ENCODE peak calls at places on chromosomes 7 and 10, in nine cellular contexts. L, V, R, T, X, I, C, M and G are unnamed samples.

GRCh38 chr7:45217358-45217757 is 59.8 kb downstream of the RAMP3 start:
- DNase-seq in L (no peak), V (peak), R (no peak), T (no peak), X (no peak), I (no peak), C (no peak), M (no peak), G (peak)

GRCh38 chr10:68192113-68192512 is 39.8 kb downstream of the ATOH7 start:
- DNase-seq in L (no peak), V (no peak), R (no peak), T (no peak), X (no peak), I (no peak), C (no peak), M (no peak), G (peak)

GRCh38 chr7:26326211-26326610 is 34.5 kb downstream of the SNX10 start:
- DNase-seq in L (no peak), V (no peak), R (no peak), T (no peak), X (no peak), I (no peak), C (no peak), M (no peak), G (no peak)

GRCh38 chr7:39926111-39926510 is 23.9 kb upstream of the CDK13 start:
- DNase-seq in L (no peak), V (no peak), R (no peak), T (no peak), X (no peak), I (no peak), C (no peak), M (no peak), G (no peak)

GRCh38 chr7:100679129-100679926 is 5.8 kb downstream of the GNB2 start:
- DNase-seq in L (no peak), V (peak), R (no peak), T (no peak), X (no peak), I (no peak), C (no peak), M (no peak), G (no peak)

GRCh38 chr7:1590476-1590875 is 20.6 kb upstream of the PSMG3 start:
- DNase-seq in L (no peak), V (no peak), R (no peak), T (no peak), X (no peak), I (peak), C (no peak), M (no peak), G (no peak)

GRCh38 chr10:87659571-87660483 is at the start of gene PAPSS2:
- DNase-seq in L (no peak), V (peak), R (no peak), T (peak), X (peak), I (peak), C (peak), M (peak), G (peak)

GRCh38 chr7:43463401-43463980 is 119.4 kb upstream of the STK17A start:
- DNase-seq in L (no peak), V (no peak), R (no peak), T (no peak), X (no peak), I (no peak), C (no peak), M (no peak), G (peak)

GRCh38 chr7:94092980-94093379 is 88.8 kb upstream of the BET1 start:
- DNase-seq in L (no peak), V (no peak), R (no peak), T (no peak), X (no peak), I (no peak), C (no peak), M (no peak), G (no peak)

GRCh38 chr10:103645141-103646054 is 151.9 kb downstream of the NEURL1 start:
- DNase-seq in L (no peak), V (peak), R (peak), T (no peak), X (peak), I (peak), C (no peak), M (peak), G (peak)

GRCh38 chr7:5425507-5426225 is 2.0 kb upstream of the TNRC18 start:
- DNase-seq in L (no peak), V (peak), R (peak), T (peak), X (peak), I (peak), C (no peak), M (peak), G (peak)

GRCh38 chr7:77798394-77799077 is at the start of the genes PHTF2 and TMEM60:
- DNase-seq in L (peak), V (peak), R (peak), T (peak), X (peak), I (peak), C (peak), M (peak), G (peak)

GRCh38 chr7:71682841-71683341 is 550.9 kb downstream of the GALNT17 start:
- DNase-seq in L (no peak), V (peak), R (no peak), T (no peak), X (no peak), I (no peak), C (no peak), M (no peak), G (no peak)

GRCh38 chr7:141071260-141071854 is 2.5 kb upstream of the TMEM178B start:
- DNase-seq in L (no peak), V (peak), R (no peak), T (no peak), X (peak), I (peak), C (no peak), M (no peak), G (no peak)

GRCh38 chr7:17447728-17448478 is 149.5 kb downstream of the AHR start:
- DNase-seq in L (no peak), V (no peak), R (no peak), T (no peak), X (no peak), I (no peak), C (no peak), M (no peak), G (no peak)

GRCh38 chr7:20200361-20200760 is 16.8 kb downstream of the MACC1 start:
- DNase-seq in L (no peak), V (no peak), R (no peak), T (no peak), X (no peak), I (no peak), C (no peak), M (no peak), G (no peak)

GRCh38 chr7:104011829-104012228 is 22.4 kb upstream of the RELN start:
- DNase-seq in L (no peak), V (no peak), R (no peak), T (no peak), X (no peak), I (no peak), C (no peak), M (no peak), G (no peak)

GRCh38 chr7:37732253-37732652 is 48.7 kb downstream of the GPR141 start:
- DNase-seq in L (no peak), V (peak), R (no peak), T (peak), X (no peak), I (peak), C (peak), M (peak), G (peak)

GRCh38 chr10:70146489-70147488 is at the start of gene TYSND1:
- DNase-seq in L (peak), V (peak), R (peak), T (peak), X (peak), I (peak), C (peak), M (peak), G (peak)

GRCh38 chr7:1403844-1404404 is 55.3 kb downstream of the MICALL2 start:
- DNase-seq in L (no peak), V (peak), R (no peak), T (no peak), X (no peak), I (no peak), C (no peak), M (no peak), G (peak)

GRCh38 chr10:79050896-79051555 is 17.7 kb upstream of the ZMIZ1 start:
- DNase-seq in L (no peak), V (no peak), R (no peak), T (peak), X (peak), I (no peak), C (no peak), M (peak), G (no peak)

GRCh38 chr7:120858299-120858636 is 324 bp upstream of the TSPAN12 start:
- DNase-seq in L (no peak), V (no peak), R (no peak), T (no peak), X (no peak), I (no peak), C (no peak), M (no peak), G (no peak)

GRCh38 chr10:78248651-78249464 is 215.2 kb downstream of the RPS24 start:
- DNase-seq in L (no peak), V (peak), R (peak), T (peak), X (peak), I (peak), C (no peak), M (peak), G (peak)

GRCh38 chr10:110642980-110643655 is 1.0 kb upstream of the RBM20 start:
- DNase-seq in L (no peak), V (peak), R (no peak), T (no peak), X (no peak), I (peak), C (no peak), M (no peak), G (no peak)
- H3K4me3 ChIP-seq in L (peak), V (peak), R (peak), T (peak), X (peak), I (peak), C (peak), M (peak), G (peak)

GRCh38 chr10:4038000-4038399 is 253.0 kb upstream of the KLF6 start:
- DNase-seq in L (no peak), V (no peak), R (no peak), T (no peak), X (no peak), I (no peak), C (no peak), M (no peak), G (no peak)

GRCh38 chr10:4033341-4033896 is 248.4 kb upstream of the KLF6 start:
- DNase-seq in L (no peak), V (no peak), R (no peak), T (no peak), X (no peak), I (no peak), C (peak), M (no peak), G (peak)

DNA sequence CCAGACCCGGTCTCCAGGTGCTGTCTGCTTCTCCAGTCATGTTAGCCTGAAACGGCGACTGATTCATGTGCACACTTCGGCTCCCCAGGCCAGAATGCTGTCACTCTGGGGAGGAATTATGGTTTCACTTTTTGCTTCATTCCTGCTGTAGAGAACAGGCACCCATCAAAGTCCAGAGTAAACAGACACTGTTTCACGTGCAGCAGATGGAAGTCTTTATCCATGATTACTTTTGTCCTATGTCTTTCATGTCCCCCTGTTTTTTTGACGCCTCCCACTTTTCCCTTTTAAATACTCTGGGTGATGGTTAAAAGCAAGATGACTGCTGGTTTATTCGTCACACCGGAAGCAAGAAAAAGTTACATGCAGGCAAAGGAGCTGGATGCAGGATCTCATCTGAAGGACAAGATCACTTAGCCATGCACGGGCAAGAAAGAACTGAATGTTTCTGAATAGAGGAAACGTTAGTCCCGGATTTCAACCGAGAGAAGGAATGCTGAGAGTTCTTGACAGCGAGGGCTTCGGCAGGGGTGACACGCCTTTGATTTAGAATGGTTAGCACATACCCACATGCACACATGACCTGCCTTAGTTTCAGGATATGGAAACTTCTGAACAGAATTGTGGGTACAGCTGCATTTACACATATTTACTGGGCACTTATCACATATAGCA is 250.0 kb upstream of the KLF6 start:
- DNase-seq in L (no peak), V (peak), R (no peak), T (no peak), X (no peak), I (no peak), C (no peak), M (no peak), G (no peak)
- H3K4me3 ChIP-seq in L (peak), V (no peak), R (no peak), T (no peak), X (no peak), I (peak), C (no peak), M (peak), G (peak)

GRCh38 chr10:129972145-129972965 is 8.3 kb upstream of the EBF3 start:
- DNase-seq in L (no peak), V (peak), R (no peak), T (no peak), X (no peak), I (peak), C (no peak), M (peak), G (no peak)
- H3K4me3 ChIP-seq in L (no peak), V (no peak), R (peak), T (no peak), X (no peak), I (peak), C (no peak), M (no peak), G (peak)

DNA sequence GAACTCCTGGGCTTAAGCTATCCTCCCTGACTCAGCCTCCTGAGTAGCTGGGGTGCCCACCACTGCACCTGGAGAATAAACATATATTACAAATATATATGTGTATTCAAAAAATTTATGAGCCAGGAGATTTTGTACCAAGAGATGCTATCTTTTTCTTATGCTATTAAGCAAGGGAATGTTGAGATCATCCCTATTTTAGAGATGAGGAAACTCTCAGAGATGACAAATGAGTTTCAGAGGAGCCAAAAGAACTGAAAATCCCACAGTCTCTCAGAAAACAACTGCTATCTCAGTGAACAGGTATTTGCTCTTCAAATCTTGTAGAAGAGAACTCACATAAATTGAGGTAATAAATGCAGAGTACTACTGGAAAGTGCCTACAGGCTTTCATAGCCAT is 29.6 kb upstream of the ANAPC16 start:
- DNase-seq in L (no peak), V (no peak), R (no peak), T (no peak), X (no peak), I (no peak), C (no peak), M (no peak), G (peak)
- H3K4me3 ChIP-seq in L (no peak), V (no peak), R (no peak), T (no peak), X (peak), I (peak), C (no peak), M (no peak), G (no peak)

DNA sequence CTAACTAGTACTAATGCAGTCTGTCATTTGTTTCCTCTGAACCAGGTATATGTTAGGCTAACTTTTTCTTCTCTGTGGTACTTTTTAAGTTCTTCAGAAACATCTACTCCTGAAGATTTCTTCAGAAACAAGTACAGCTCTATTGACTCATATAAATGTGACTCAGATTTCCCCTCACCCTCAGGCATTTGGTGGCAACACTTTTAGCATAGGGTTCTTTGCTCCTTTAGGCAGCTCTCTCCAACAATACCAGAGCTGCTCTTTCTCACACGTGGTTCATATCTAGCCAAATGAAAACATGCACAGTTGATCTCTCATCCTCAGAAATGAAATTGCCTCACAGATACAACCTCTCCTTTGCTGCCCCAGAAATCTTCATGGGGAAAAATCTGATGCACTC is 939.8 kb downstream of the SORCS1 start:
- DNase-seq in L (no peak), V (no peak), R (peak), T (no peak), X (no peak), I (no peak), C (no peak), M (no peak), G (peak)
- H3K4me3 ChIP-seq in L (no peak), V (no peak), R (no peak), T (no peak), X (no peak), I (no peak), C (no peak), M (no peak), G (no peak)

GRCh38 chr10:26335574-26336093 is 102.5 kb upstream of the APBB1IP start:
- DNase-seq in L (no peak), V (no peak), R (no peak), T (no peak), X (no peak), I (no peak), C (peak), M (no peak), G (no peak)
- H3K4me3 ChIP-seq in L (peak), V (no peak), R (no peak), T (peak), X (peak), I (no peak), C (peak), M (no peak), G (no peak)